ENCODE peak calls at places on chromosomes 6 and 20, in ten cellular contexts. R is head of caudate nucleus; Z is prostate gland; U is nephron progenitor cell; J is GM18507; M is COR-L47; L is neural progenitor cell; X is IMR-90; Q is effector CD4-positive, alpha-beta T cell; G is GM10248. C is an unnamed sample.
A peak's percentile ranks its signal among the peaks of the same experiment; 100 is the strongest.

GRCh38 chr6:7129784-7130569 is 22.2 kb downstream of the RREB1 start:
- DNase-seq in R (no peak), Z (no peak), U (no peak), J (no peak), M (no peak), L (no peak), X (peak; percentile 65), Q (no peak), G (no peak), C (no peak)

GRCh38 chr6:71336901-71337300 is 48.3 kb downstream of the OGFRL1 start:
- DNase-seq in R (no peak), Z (no peak), U (no peak), J (no peak), M (no peak), L (no peak), X (no peak), Q (no peak), G (no peak), C (no peak)

GRCh38 chr6:160221918-160222317 is 36.7 kb downstream of the SLC22A2 start:
- DNase-seq in R (no peak), Z (no peak), U (no peak), J (no peak), M (no peak), L (no peak), X (no peak), Q (no peak), G (no peak), C (no peak)

GRCh38 chr20:53677447-53678314 is 84.0 kb upstream of the ZNF217 start:
- DNase-seq in R (no peak), Z (no peak), U (peak; percentile 22), J (no peak), M (no peak), L (peak; percentile 39), X (peak; percentile 46), Q (no peak), G (no peak), C (no peak)

GRCh38 chr6:169172435-169172834 is 81.2 kb downstream of the THBS2 start:
- DNase-seq in R (no peak), Z (no peak), U (no peak), J (no peak), M (no peak), L (no peak), X (peak; percentile 55), Q (no peak), G (no peak), C (peak; percentile 6)

GRCh38 chr6:82144852-82145332 is 102.7 kb downstream of the IBTK start:
- DNase-seq in R (no peak), Z (no peak), U (no peak), J (no peak), M (no peak), L (peak; percentile 11), X (peak; percentile 93), Q (no peak), G (no peak), C (no peak)

GRCh38 chr6:55964136-55964535 is 88.7 kb upstream of the BMP5 start:
- DNase-seq in R (no peak), Z (no peak), U (no peak), J (no peak), M (no peak), L (no peak), X (no peak), Q (no peak), G (no peak), C (no peak)

GRCh38 chr6:163984446-163984936 is 570.0 kb downstream of the QKI start:
- DNase-seq in R (no peak), Z (no peak), U (no peak), J (no peak), M (no peak), L (no peak), X (no peak), Q (no peak), G (no peak), C (no peak)

GRCh38 chr6:37202788-37203491 is 33.0 kb downstream of the PIM1 start:
- DNase-seq in R (no peak), Z (no peak), U (no peak), J (no peak), M (no peak), L (no peak), X (no peak), Q (no peak), G (no peak), C (no peak)

GRCh38 chr6:148146717-148147116 is 195.9 kb upstream of the SASH1 start:
- DNase-seq in R (no peak), Z (no peak), U (no peak), J (no peak), M (no peak), L (no peak), X (peak; percentile 36), Q (peak; percentile 26), G (no peak), C (no peak)

GRCh38 chr6:158536084-158536890 is 23.6 kb upstream of the TMEM181 start:
- DNase-seq in R (peak; percentile 36), Z (peak; percentile 16), U (peak; percentile 94), J (peak; percentile 51), M (peak; percentile 33), L (peak; percentile 92), X (peak; percentile 65), Q (peak; percentile 48), G (peak; percentile 86), C (peak; percentile 90)

GRCh38 chr6:85580878-85581267 is 12.8 kb downstream of the SNX14 start:
- DNase-seq in R (no peak), Z (no peak), U (no peak), J (no peak), M (no peak), L (no peak), X (peak; percentile 78), Q (no peak), G (no peak), C (no peak)

GRCh38 chr6:102736941-102737368 is 1343.4 kb downstream of the GRIK2 start:
- DNase-seq in R (no peak), Z (no peak), U (no peak), J (no peak), M (no peak), L (no peak), X (peak; percentile 76), Q (no peak), G (no peak), C (no peak)

GRCh38 chr6:73079978-73080377 is 145.3 kb downstream of the KHDC1L start:
- DNase-seq in R (no peak), Z (no peak), U (no peak), J (no peak), M (no peak), L (no peak), X (peak; percentile 43), Q (no peak), G (peak; percentile 21), C (no peak)

GRCh38 chr6:125534430-125535263 is 214.8 kb upstream of the HEY2 start:
- DNase-seq in R (no peak), Z (no peak), U (no peak), J (no peak), M (no peak), L (no peak), X (no peak), Q (no peak), G (no peak), C (no peak)

GRCh38 chr6:35401514-35401913 is 50.6 kb upstream of the FANCE start:
- DNase-seq in R (no peak), Z (no peak), U (no peak), J (no peak), M (no peak), L (no peak), X (no peak), Q (no peak), G (no peak), C (no peak)

GRCh38 chr6:83431545-83432165 is 804 bp upstream of the ME1 start:
- DNase-seq in R (no peak), Z (no peak), U (no peak), J (no peak), M (no peak), L (no peak), X (no peak), Q (no peak), G (no peak), C (no peak)

GRCh38 chr6:27503436-27504030 is 30.6 kb upstream of the ZNF184 start:
- DNase-seq in R (peak; percentile 38), Z (peak; percentile 43), U (peak; percentile 85), J (no peak), M (peak; percentile 47), L (peak; percentile 73), X (peak; percentile 78), Q (peak; percentile 67), G (no peak), C (peak; percentile 49)

GRCh38 chr6:165968409-165968807 is 199.2 kb downstream of the TBXT start:
- DNase-seq in R (no peak), Z (no peak), U (no peak), J (no peak), M (no peak), L (no peak), X (peak; percentile 25), Q (no peak), G (no peak), C (no peak)

GRCh38 chr20:2873747-2874041 is 413 bp downstream of the PTPRA start:
- DNase-seq in R (peak; percentile 27), Z (peak; percentile 25), U (peak; percentile 82), J (no peak), M (peak; percentile 59), L (peak; percentile 91), X (peak; percentile 28), Q (peak; percentile 56), G (peak; percentile 73), C (no peak)

GRCh38 chr6:134240664-134241431 is 77.1 kb downstream of the SGK1 start:
- DNase-seq in R (no peak), Z (peak; percentile 12), U (no peak), J (no peak), M (no peak), L (no peak), X (no peak), Q (peak; percentile 82), G (no peak), C (no peak)

GRCh38 chr6:31359556-31359955 is 2.6 kb upstream of the HLA-B start:
- DNase-seq in R (no peak), Z (no peak), U (no peak), J (no peak), M (no peak), L (no peak), X (no peak), Q (no peak), G (no peak), C (no peak)

GRCh38 chr6:131216277-131216676 is 81.0 kb downstream of the AKAP7 start:
- DNase-seq in R (no peak), Z (no peak), U (no peak), J (no peak), M (no peak), L (no peak), X (no peak), Q (no peak), G (no peak), C (no peak)